ENCODE peak calls at places on chromosomes 2 and 18, in six cellular contexts. Z, K, J, D, O and I are unnamed samples.

GRCh38 chr2:190641469-190641868 is 7.4 kb upstream of the NAB1 start:
- DNase-seq in Z (no peak), K (no peak), J (no peak), D (no peak), O (no peak), I (no peak)

GRCh38 chr2:223601932-223602676 is at the start of gene SCG2:
- DNase-seq in Z (peak), K (peak), J (peak), D (peak), O (peak), I (peak)

GRCh38 chr2:8853406-8853805 is 16.0 kb upstream of the KIDINS220 start:
- DNase-seq in Z (no peak), K (no peak), J (no peak), D (no peak), O (no peak), I (no peak)

GRCh38 chr18:44320619-44321460 is 359.8 kb upstream of the SETBP1 start:
- DNase-seq in Z (no peak), K (no peak), J (no peak), D (no peak), O (no peak), I (no peak)

GRCh38 chr2:71748227-71748626 is 294.9 kb downstream of the DYSF start:
- DNase-seq in Z (no peak), K (no peak), J (no peak), D (no peak), O (peak), I (no peak)

GRCh38 chr2:20595439-20596192 is 55.3 kb downstream of the HS1BP3 start:
- DNase-seq in Z (peak), K (peak), J (no peak), D (peak), O (no peak), I (no peak)

GRCh38 chr2:41881249-41881648 is 166.6 kb upstream of the PKDCC start:
- DNase-seq in Z (no peak), K (no peak), J (no peak), D (no peak), O (no peak), I (no peak)

GRCh38 chr2:17620280-17620679 is 79.8 kb downstream of the VSNL1 start:
- DNase-seq in Z (peak), K (no peak), J (no peak), D (no peak), O (no peak), I (no peak)

GRCh38 chr2:238591732-238592131 is 165.0 kb downstream of the ASB1 start:
- DNase-seq in Z (no peak), K (no peak), J (no peak), D (no peak), O (no peak), I (peak)

GRCh38 chr2:59888015-59888414 is 665.4 kb downstream of the BCL11A start:
- DNase-seq in Z (no peak), K (no peak), J (no peak), D (no peak), O (no peak), I (no peak)

GRCh38 chr18:49561377-49562193 is at the start of gene LIPG:
- DNase-seq in Z (peak), K (peak), J (peak), D (peak), O (peak), I (peak)

GRCh38 chr2:12716250-12717190 is at the start of gene TRIB2:
- DNase-seq in Z (peak), K (peak), J (peak), D (peak), O (peak), I (peak)

GRCh38 chr2:203584784-203585183 is 49.7 kb upstream of the RAPH1 start:
- DNase-seq in Z (no peak), K (no peak), J (no peak), D (no peak), O (no peak), I (no peak)

GRCh38 chr18:74849316-74849715 is 251.6 kb downstream of the ZNF407 start:
- DNase-seq in Z (no peak), K (peak), J (no peak), D (no peak), O (no peak), I (no peak)

GRCh38 chr2:177464549-177464948 is 72.0 kb downstream of the AGPS start:
- DNase-seq in Z (no peak), K (no peak), J (no peak), D (no peak), O (no peak), I (no peak)

GRCh38 chr2:9306910-9307309 is 100.3 kb downstream of the ASAP2 start:
- DNase-seq in Z (peak), K (peak), J (no peak), D (no peak), O (no peak), I (no peak)

GRCh38 chr2:8544786-8545631 is 136.8 kb upstream of the ID2 start:
- DNase-seq in Z (no peak), K (peak), J (peak), D (no peak), O (no peak), I (peak)

GRCh38 chr18:3608488-3608887 is 158.5 kb downstream of the TGIF1 start:
- DNase-seq in Z (no peak), K (no peak), J (no peak), D (no peak), O (no peak), I (no peak)

GRCh38 chr18:59697236-59697932 is at the start of gene CCBE1:
- DNase-seq in Z (peak), K (peak), J (peak), D (peak), O (peak), I (peak)

GRCh38 chr2:54787760-54788366 is 64.4 kb downstream of the EML6 start:
- DNase-seq in Z (no peak), K (no peak), J (no peak), D (no peak), O (no peak), I (no peak)

GRCh38 chr2:219452361-219453317 is 18.0 kb downstream of the SPEG start:
- DNase-seq in Z (peak), K (no peak), J (no peak), D (peak), O (no peak), I (no peak)

GRCh38 chr2:38546585-38546984 is 56.1 kb downstream of the HNRNPLL start:
- DNase-seq in Z (no peak), K (no peak), J (no peak), D (no peak), O (no peak), I (no peak)

GRCh38 chr2:181178823-181179412 is 198.5 kb downstream of the UBE2E3 start:
- DNase-seq in Z (no peak), K (no peak), J (peak), D (no peak), O (no peak), I (no peak)

GRCh38 chr2:201643216-201643651 is at the start of gene TMEM237:
- DNase-seq in Z (peak), K (peak), J (peak), D (peak), O (peak), I (peak)

GRCh38 chr2:223894009-223894408 is 51.1 kb downstream of the WDFY1 start:
- DNase-seq in Z (no peak), K (no peak), J (no peak), D (no peak), O (no peak), I (no peak)

GRCh38 chr2:20916604-20917286 is 93.8 kb upstream of the LDAH start:
- DNase-seq in Z (peak), K (no peak), J (no peak), D (no peak), O (no peak), I (no peak)

GRCh38 chr18:51897884-51898283 is 442.1 kb upstream of the DCC start:
- DNase-seq in Z (peak), K (no peak), J (no peak), D (no peak), O (no peak), I (no peak)

GRCh38 chr18:8139971-8140406 is 469.2 kb upstream of the RAB12 start:
- DNase-seq in Z (no peak), K (peak), J (no peak), D (no peak), O (no peak), I (no peak)

GRCh38 chr2:38720613-38721241 is 30.4 kb downstream of the SRSF7 start:
- DNase-seq in Z (peak), K (peak), J (no peak), D (no peak), O (peak), I (peak)

GRCh38 chr18:70578480-70578879 is 289.6 kb downstream of the SOCS6 start:
- DNase-seq in Z (no peak), K (no peak), J (peak), D (no peak), O (no peak), I (no peak)

GRCh38 chr2:113977660-113978523 is 88.0 kb downstream of the ACTR3 start:
- DNase-seq in Z (peak), K (peak), J (peak), D (peak), O (peak), I (no peak)

GRCh38 chr2:176138526-176139169 is 9.1 kb downstream of the HOXD8 start:
- DNase-seq in Z (no peak), K (peak), J (no peak), D (no peak), O (no peak), I (no peak)

GRCh38 chr2:236001166-236001828 is 166.9 kb downstream of the GBX2 start:
- DNase-seq in Z (no peak), K (no peak), J (no peak), D (no peak), O (no peak), I (no peak)

GRCh38 chr2:10407841-10408648 is 40.1 kb downstream of the ODC1 start:
- DNase-seq in Z (peak), K (peak), J (no peak), D (no peak), O (peak), I (peak)

DNA sequence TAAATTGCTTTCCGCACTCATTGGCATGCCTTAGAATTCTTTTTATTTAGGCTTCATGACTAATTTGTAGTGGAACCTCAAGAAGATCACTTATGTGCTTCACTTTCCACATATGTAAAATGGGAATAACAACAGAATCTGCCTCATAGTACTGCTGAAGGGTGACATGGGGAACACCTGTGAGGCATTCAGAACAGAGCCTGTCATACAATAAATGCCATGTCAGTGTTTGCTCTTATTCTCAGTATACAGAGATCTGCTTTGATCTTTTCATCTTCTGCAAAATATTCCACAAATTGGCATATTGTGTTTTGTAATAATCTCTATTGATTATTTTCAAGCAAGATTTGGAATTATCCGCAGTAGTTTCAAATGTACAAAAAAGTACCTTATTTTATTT is 17.4 kb upstream of the CPS1 start:
- DNase-seq in Z (no peak), K (no peak), J (no peak), D (no peak), O (no peak), I (no peak)
- H3K4me3 ChIP-seq in Z (no peak), K (no peak), J (no peak), D (no peak), O (no peak), I (no peak)

GRCh38 chr18:48356909-48357631 is 52.1 kb downstream of the ZBTB7C start:
- DNase-seq in Z (no peak), K (no peak), J (no peak), D (no peak), O (no peak), I (no peak)

GRCh38 chr18:48355526-48356115 is 53.6 kb downstream of the ZBTB7C start:
- DNase-seq in Z (no peak), K (no peak), J (no peak), D (no peak), O (no peak), I (no peak)

GRCh38 chr18:48358868-48359267 is 50.3 kb downstream of the ZBTB7C start:
- DNase-seq in Z (no peak), K (no peak), J (no peak), D (no peak), O (no peak), I (no peak)

GRCh38 chr18:48354746-48355260 is 54.4 kb downstream of the ZBTB7C start:
- DNase-seq in Z (no peak), K (no peak), J (no peak), D (no peak), O (no peak), I (no peak)

GRCh38 chr18:48356151-48356745 is 52.9 kb downstream of the ZBTB7C start:
- DNase-seq in Z (no peak), K (no peak), J (no peak), D (no peak), O (no peak), I (no peak)
- H3K27ac ChIP-seq in Z (no peak), K (no peak), J (no peak), D (no peak), O (no peak), I (no peak)

DNA sequence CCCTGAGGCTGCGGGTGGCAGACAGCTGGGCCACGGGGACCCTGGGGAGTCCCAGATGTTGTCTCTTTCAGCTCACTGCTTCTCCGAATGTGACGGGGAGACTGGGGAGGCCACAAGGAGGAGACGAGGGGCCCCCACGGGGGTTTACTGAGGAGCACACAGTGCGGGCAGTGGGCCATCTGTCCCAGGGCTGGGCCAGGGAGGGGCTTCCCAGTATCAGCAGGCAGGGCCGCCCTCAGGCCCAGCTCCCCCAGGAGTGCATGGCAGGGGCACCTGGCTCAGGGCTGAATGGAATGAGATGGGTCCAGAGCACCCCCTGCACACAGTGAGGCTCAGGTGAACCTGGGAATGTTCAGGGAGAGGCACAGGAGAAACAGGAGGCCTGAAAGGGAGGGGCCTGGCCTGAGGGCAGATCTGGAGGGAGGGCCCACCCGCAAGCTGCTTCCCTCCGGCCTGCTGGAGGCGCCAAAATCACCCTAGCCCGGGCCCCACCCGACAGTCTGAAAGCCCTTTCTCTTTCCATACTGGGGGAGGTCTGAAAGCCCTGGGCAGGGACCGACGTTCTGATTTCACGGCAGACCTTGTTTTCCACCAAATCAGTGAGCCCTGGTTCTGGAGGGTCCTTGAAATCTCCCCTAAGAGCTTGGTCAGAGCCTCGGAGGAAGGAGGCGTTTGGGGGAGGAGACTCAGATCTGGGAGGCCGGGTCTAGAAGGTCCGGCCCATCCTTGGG is 35.5 kb upstream of the PTMA start:
- DNase-seq in Z (no peak), K (no peak), J (peak), D (no peak), O (no peak), I (peak)
- TF ChIP-seq CTCF in Z (peak), K (no peak), J (peak), D (no peak), O (no peak), I (no peak)

GRCh38 chr2:168254158-168254935 is 7.0 kb upstream of the STK39 start:
- DNase-seq in Z (peak), K (no peak), J (no peak), D (no peak), O (no peak), I (no peak)
- H3K4me3 ChIP-seq in Z (no peak), K (no peak), J (no peak), D (no peak), O (no peak), I (no peak)